ENCODE peak calls at places on chromosomes 7 and 10, in seven cellular contexts. M is AG04449, B is GM23338, Z is GM12865, A is sigmoid colon, U is ovary, R is MM.1S. L is an unnamed sample.
A peak's percentile ranks its signal among the peaks of the same experiment; 100 is the strongest.

GRCh38 chr7:12786494-12786893 is 99.1 kb downstream of the ARL4A start:
- DNase-seq in M (no peak), B (no peak), Z (no peak), A (no peak), U (no peak), R (no peak), L (no peak)

GRCh38 chr7:116836911-116837310 is 25.5 kb upstream of the CAPZA2 start:
- DNase-seq in M (no peak), B (no peak), Z (no peak), A (no peak), U (no peak), R (no peak), L (no peak)

GRCh38 chr7:133993547-133993946 is 133.6 kb upstream of the LRGUK start:
- DNase-seq in M (no peak), B (no peak), Z (no peak), A (no peak), U (no peak), R (no peak), L (no peak)

GRCh38 chr10:49112098-49112497 is 3.2 kb downstream of the VSTM4 start:
- DNase-seq in M (no peak), B (no peak), Z (no peak), A (no peak), U (no peak), R (no peak), L (no peak)

GRCh38 chr10:74056081-74056818 is 58.3 kb downstream of the VCL start:
- DNase-seq in M (peak; percentile 38), B (no peak), Z (peak; percentile 46), A (no peak), U (no peak), R (no peak), L (no peak)

GRCh38 chr10:68997216-68997615 is 8.6 kb downstream of the KIFBP start:
- DNase-seq in M (no peak), B (no peak), Z (peak; percentile 40), A (no peak), U (no peak), R (no peak), L (no peak)

GRCh38 chr10:124935946-124936345 is 6.0 kb upstream of the ZRANB1 start:
- DNase-seq in M (no peak), B (no peak), Z (no peak), A (no peak), U (no peak), R (no peak), L (no peak)

GRCh38 chr10:19231034-19231433 is 182.4 kb downstream of the MALRD1 start:
- DNase-seq in M (no peak), B (peak; percentile 47), Z (no peak), A (no peak), U (no peak), R (no peak), L (no peak)

GRCh38 chr7:4241791-4242190 is 440.3 kb upstream of the FOXK1 start:
- DNase-seq in M (no peak), B (peak; percentile 76), Z (no peak), A (peak; percentile 36), U (no peak), R (no peak), L (peak; percentile 65)

GRCh38 chr7:123242467-123243097 is 42.8 kb upstream of the SLC13A1 start:
- DNase-seq in M (no peak), B (no peak), Z (peak; percentile 6), A (no peak), U (no peak), R (peak; percentile 40), L (no peak)

GRCh38 chr10:117885206-117885605 is 161.5 kb downstream of the RAB11FIP2 start:
- DNase-seq in M (no peak), B (no peak), Z (no peak), A (no peak), U (no peak), R (no peak), L (no peak)

GRCh38 chr7:155993420-155994252 is 181.4 kb upstream of the SHH start:
- DNase-seq in M (no peak), B (no peak), Z (no peak), A (no peak), U (no peak), R (no peak), L (no peak)

GRCh38 chr7:56097700-56098099 is 4.9 kb upstream of the PHKG1 start:
- DNase-seq in M (peak; percentile 21), B (no peak), Z (peak; percentile 30), A (peak; percentile 79), U (peak; percentile 31), R (peak; percentile 71), L (peak; percentile 37)

GRCh38 chr10:100653957-100654834 is 91.2 kb upstream of the PAX2 start:
- DNase-seq in M (no peak), B (peak; percentile 78), Z (no peak), A (no peak), U (no peak), R (no peak), L (peak; percentile 68)

GRCh38 chr7:30594055-30594539 is 581 bp upstream of the GARS1 start:
- DNase-seq in M (no peak), B (peak; percentile 73), Z (peak; percentile 65), A (peak; percentile 71), U (peak; percentile 24), R (no peak), L (peak; percentile 85)

GRCh38 chr7:51142741-51143390 is 173.7 kb downstream of the COBL start:
- DNase-seq in M (no peak), B (peak; percentile 12), Z (no peak), A (no peak), U (no peak), R (no peak), L (no peak)

GRCh38 chr10:127094984-127095383 is 101.4 kb downstream of the INSYN2A start:
- DNase-seq in M (no peak), B (no peak), Z (no peak), A (no peak), U (no peak), R (no peak), L (no peak)

GRCh38 chr10:11245510-11245909 is 227.8 kb downstream of the CELF2 start:
- DNase-seq in M (no peak), B (no peak), Z (peak; percentile 88), A (no peak), U (no peak), R (peak; percentile 89), L (no peak)

GRCh38 chr7:80783688-80784327 is 135.0 kb downstream of the SEMA3C start:
- DNase-seq in M (no peak), B (no peak), Z (no peak), A (no peak), U (no peak), R (no peak), L (no peak)

GRCh38 chr7:39339591-39339990 is 226.6 kb upstream of the YAE1 start:
- DNase-seq in M (no peak), B (no peak), Z (no peak), A (no peak), U (no peak), R (no peak), L (no peak)

GRCh38 chr7:39336457-39336856 is 229.7 kb upstream of the YAE1 start:
- DNase-seq in M (no peak), B (no peak), Z (no peak), A (no peak), U (no peak), R (no peak), L (no peak)

GRCh38 chr7:39338716-39339115 is 227.5 kb upstream of the YAE1 start:
- DNase-seq in M (no peak), B (no peak), Z (no peak), A (no peak), U (no peak), R (no peak), L (no peak)

GRCh38 chr7:39342763-39343162 is 223.4 kb upstream of the YAE1 start:
- DNase-seq in M (no peak), B (no peak), Z (no peak), A (no peak), U (no peak), R (no peak), L (no peak)

GRCh38 chr7:39341083-39341482 is 225.1 kb upstream of the YAE1 start:
- DNase-seq in M (no peak), B (no peak), Z (no peak), A (no peak), U (no peak), R (no peak), L (no peak)
- H3K4me3 ChIP-seq in M (no peak overlapping the region), B (no peak overlapping the region), Z (no peak overlapping the region), A (no peak overlapping the region), U (no peak overlapping the region), R (no peak overlapping the region), L (no peak overlapping the region)

GRCh38 chr10:21141946-21142345 is 244.8 kb upstream of the NEBL start:
- DNase-seq in M (no peak), B (no peak), Z (no peak), A (no peak), U (no peak), R (no peak), L (no peak)

GRCh38 chr10:21144047-21144446 is 246.9 kb upstream of the NEBL start:
- DNase-seq in M (no peak), B (peak; percentile 14), Z (no peak), A (no peak), U (no peak), R (no peak), L (no peak)

GRCh38 chr10:21145751-21146445 is 248.8 kb upstream of the NEBL start:
- DNase-seq in M (no peak), B (peak; percentile 70), Z (no peak), A (no peak), U (no peak), R (no peak), L (no peak)

DNA sequence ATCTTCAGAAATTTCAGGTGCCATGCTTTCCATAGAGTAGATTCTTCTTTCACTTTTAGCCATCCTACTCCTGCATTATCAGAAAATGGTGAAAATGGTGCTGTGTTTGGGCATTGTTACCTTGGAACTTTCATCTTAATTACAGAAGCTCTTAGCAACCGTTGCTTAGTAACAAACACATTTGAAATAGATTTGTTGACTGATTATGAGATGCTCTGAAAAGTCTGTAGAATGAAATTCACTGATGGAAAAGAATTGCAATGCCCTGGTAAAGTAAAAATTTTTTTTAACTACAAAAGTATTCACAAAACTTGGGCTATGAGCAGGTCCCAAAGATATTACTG is 249.3 kb upstream of the NEBL start:
- DNase-seq in M (no peak), B (no peak), Z (no peak), A (no peak), U (no peak), R (no peak), L (no peak)
- H3K4me3 ChIP-seq in M (no peak overlapping the region), B (no peak overlapping the region), Z (no peak overlapping the region), A (no peak overlapping the region), U (no peak overlapping the region), R (no peak overlapping the region), L (no peak overlapping the region)

DNA sequence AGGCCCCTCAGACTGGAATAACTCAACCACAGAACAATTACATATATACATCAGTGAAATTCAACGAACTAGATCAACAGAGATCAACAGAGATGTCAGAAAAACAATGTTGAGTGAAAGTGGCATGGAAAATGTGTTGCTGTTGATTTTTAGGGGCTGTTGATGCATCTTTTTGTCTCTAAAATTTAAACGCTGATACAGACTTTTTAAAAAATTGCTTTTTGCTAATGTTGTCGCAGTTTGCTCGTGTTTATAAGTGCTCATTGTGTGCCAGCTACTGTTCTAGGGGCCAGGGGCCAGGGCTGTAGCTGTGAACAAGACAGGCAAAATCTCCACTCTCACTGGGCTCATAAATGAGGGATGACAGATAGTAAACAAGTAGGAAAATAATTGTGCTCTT is 18.3 kb downstream of the TMEM248 start:
- DNase-seq in M (no peak), B (no peak), Z (no peak), A (no peak), U (no peak), R (no peak), L (no peak)
- H3K4me3 ChIP-seq in M (no peak overlapping the region), B (no peak overlapping the region), Z (no peak overlapping the region), A (no peak overlapping the region), U (no peak overlapping the region), R (no peak overlapping the region), L (no peak overlapping the region)

GRCh38 chr10:72842164-72842563 is 51.4 kb upstream of the OIT3 start:
- DNase-seq in M (no peak), B (no peak), Z (no peak), A (no peak), U (no peak), R (no peak), L (no peak)
- H3K4me3 ChIP-seq in M (no peak overlapping the region), B (no peak overlapping the region), Z (no peak overlapping the region), A (no peak overlapping the region), U (no peak overlapping the region), R (no peak overlapping the region), L (no peak overlapping the region)